ENCODE peak calls at places on chromosome 4, in nine cellular contexts. One of them, this sample, is unnamed.

GRCh38 chr4:186900232-186900900 is 176.7 kb upstream of the FAT1 start:
- DNase-seq in cardiac muscle cell: no peak
- DNase-seq in BE2C: no peak
- DNase-seq in left ventricle myocardium inferior: no peak
- DNase-seq in endothelial cell: no peak
- DNase-seq in IMR-90: peak; percentile 87
- DNase-seq in HCT116: no peak
- DNase-seq in epithelial cell of esophagus: peak; percentile 61
- DNase-seq in kidney epithelial cell: peak; percentile 53
- DNase-seq in this sample: no peak

GRCh38 chr4:87932718-87933136 is 42.8 kb upstream of the SPP1 start:
- DNase-seq in cardiac muscle cell: no peak
- DNase-seq in BE2C: no peak
- DNase-seq in left ventricle myocardium inferior: no peak
- DNase-seq in HCT116: no peak
- DNase-seq in IMR-90: no peak
- DNase-seq in kidney epithelial cell: no peak
- DNase-seq in endothelial cell: no peak
- DNase-seq in epithelial cell of esophagus: no peak
- DNase-seq in this sample: no peak

GRCh38 chr4:91207535-91207934 is 1080.3 kb downstream of the CCSER1 start:
- DNase-seq in kidney epithelial cell: no peak
- DNase-seq in HCT116: no peak
- DNase-seq in epithelial cell of esophagus: no peak
- DNase-seq in endothelial cell: no peak
- DNase-seq in BE2C: no peak
- DNase-seq in left ventricle myocardium inferior: no peak
- DNase-seq in cardiac muscle cell: no peak
- DNase-seq in IMR-90: no peak
- DNase-seq in this sample: no peak

GRCh38 chr4:41256131-41256739 is 493 bp upstream of the UCHL1 start:
- DNase-seq in cardiac muscle cell: peak; percentile 9
- DNase-seq in kidney epithelial cell: no peak
- DNase-seq in IMR-90: peak; percentile 74
- DNase-seq in HCT116: no peak
- DNase-seq in epithelial cell of esophagus: no peak
- DNase-seq in left ventricle myocardium inferior: no peak
- DNase-seq in BE2C: no peak
- DNase-seq in endothelial cell: peak; percentile 5
- DNase-seq in this sample: no peak

GRCh38 chr4:113738251-113738650 is 23.3 kb downstream of the CAMK2D start:
- DNase-seq in IMR-90: peak; percentile 83
- DNase-seq in epithelial cell of esophagus: no peak
- DNase-seq in kidney epithelial cell: no peak
- DNase-seq in endothelial cell: no peak
- DNase-seq in cardiac muscle cell: no peak
- DNase-seq in HCT116: no peak
- DNase-seq in BE2C: no peak
- DNase-seq in left ventricle myocardium inferior: no peak
- DNase-seq in this sample: no peak

GRCh38 chr4:7519638-7520373 is 85.1 kb upstream of the PSAPL1 start:
- DNase-seq in epithelial cell of esophagus: no peak
- DNase-seq in IMR-90: no peak
- DNase-seq in kidney epithelial cell: no peak
- DNase-seq in HCT116: no peak
- DNase-seq in endothelial cell: no peak
- DNase-seq in cardiac muscle cell: no peak
- DNase-seq in left ventricle myocardium inferior: no peak
- DNase-seq in BE2C: peak; percentile 86
- DNase-seq in this sample: no peak

GRCh38 chr4:90403781-90404180 is 276.6 kb downstream of the CCSER1 start:
- DNase-seq in left ventricle myocardium inferior: no peak
- DNase-seq in cardiac muscle cell: no peak
- DNase-seq in IMR-90: no peak
- DNase-seq in kidney epithelial cell: no peak
- DNase-seq in epithelial cell of esophagus: no peak
- DNase-seq in HCT116: no peak
- DNase-seq in endothelial cell: no peak
- DNase-seq in BE2C: no peak
- DNase-seq in this sample: no peak

GRCh38 chr4:135281230-135281629 is 1079.6 kb upstream of the PABPC4L start:
- DNase-seq in HCT116: no peak
- DNase-seq in endothelial cell: no peak
- DNase-seq in epithelial cell of esophagus: no peak
- DNase-seq in cardiac muscle cell: no peak
- DNase-seq in BE2C: no peak
- DNase-seq in left ventricle myocardium inferior: no peak
- DNase-seq in kidney epithelial cell: no peak
- DNase-seq in IMR-90: no peak
- DNase-seq in this sample: no peak

GRCh38 chr4:112238833-112239232 is 7.2 kb downstream of the AP1AR start:
- DNase-seq in cardiac muscle cell: no peak
- DNase-seq in BE2C: no peak
- DNase-seq in kidney epithelial cell: no peak
- DNase-seq in HCT116: no peak
- DNase-seq in endothelial cell: no peak
- DNase-seq in left ventricle myocardium inferior: no peak
- DNase-seq in IMR-90: no peak
- DNase-seq in epithelial cell of esophagus: no peak
- DNase-seq in this sample: no peak

GRCh38 chr4:141853091-141853734 is 216.8 kb downstream of the IL15 start:
- DNase-seq in kidney epithelial cell: peak; percentile 23
- DNase-seq in epithelial cell of esophagus: peak; percentile 73
- DNase-seq in left ventricle myocardium inferior: no peak
- DNase-seq in BE2C: no peak
- DNase-seq in endothelial cell: no peak
- DNase-seq in cardiac muscle cell: no peak
- DNase-seq in IMR-90: no peak
- DNase-seq in HCT116: no peak
- DNase-seq in this sample: peak; percentile 52

GRCh38 chr4:14994242-14994641 is 8.0 kb upstream of the CPEB2 start:
- DNase-seq in HCT116: no peak
- DNase-seq in left ventricle myocardium inferior: no peak
- DNase-seq in cardiac muscle cell: no peak
- DNase-seq in IMR-90: peak; percentile 31
- DNase-seq in BE2C: no peak
- DNase-seq in kidney epithelial cell: no peak
- DNase-seq in epithelial cell of esophagus: peak; percentile 87
- DNase-seq in endothelial cell: no peak
- DNase-seq in this sample: peak; percentile 13

GRCh38 chr4:40750461-40751258 is 905 bp downstream of the NSUN7 start:
- DNase-seq in left ventricle myocardium inferior: no peak
- DNase-seq in epithelial cell of esophagus: peak; percentile 8
- DNase-seq in IMR-90: no peak
- DNase-seq in endothelial cell: peak; percentile 24
- DNase-seq in cardiac muscle cell: peak; percentile 29
- DNase-seq in BE2C: no peak
- DNase-seq in HCT116: no peak
- DNase-seq in kidney epithelial cell: no peak
- DNase-seq in this sample: no peak

GRCh38 chr4:72858328-72858727 is 211.2 kb downstream of the COX18 start:
- DNase-seq in IMR-90: peak; percentile 79
- DNase-seq in endothelial cell: no peak
- DNase-seq in BE2C: no peak
- DNase-seq in kidney epithelial cell: peak; percentile 73
- DNase-seq in epithelial cell of esophagus: peak; percentile 60
- DNase-seq in HCT116: no peak
- DNase-seq in left ventricle myocardium inferior: no peak
- DNase-seq in cardiac muscle cell: no peak
- DNase-seq in this sample: peak; percentile 19

DNA sequence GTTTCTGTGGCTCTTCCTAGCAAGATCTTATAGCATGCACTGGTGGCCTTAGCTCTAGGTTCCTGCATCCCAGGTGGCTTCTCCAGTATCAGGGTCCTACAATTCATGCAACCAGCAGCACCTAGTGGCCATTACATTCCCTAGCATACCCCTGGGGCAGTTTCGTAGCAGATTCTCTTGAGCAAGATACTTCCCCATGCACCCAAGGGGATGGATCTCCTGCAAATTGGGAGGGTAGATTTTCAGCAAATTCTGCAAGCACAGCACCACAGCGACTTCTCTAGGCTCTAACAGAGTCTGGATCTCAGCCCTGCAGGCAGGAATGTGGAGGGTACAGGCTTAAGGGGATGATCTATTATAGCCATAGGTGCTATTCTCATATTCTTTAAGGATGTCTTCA is 13.1 kb upstream of the SLC9B1 start:
- DNase-seq in epithelial cell of esophagus: peak; percentile 63
- DNase-seq in left ventricle myocardium inferior: no peak
- DNase-seq in endothelial cell: peak; percentile 29
- DNase-seq in kidney epithelial cell: no peak
- DNase-seq in IMR-90: peak; percentile 32
- DNase-seq in cardiac muscle cell: peak; percentile 62
- DNase-seq in BE2C: peak; percentile 47
- DNase-seq in HCT116: peak; percentile 24
- DNase-seq in this sample: peak; percentile 12
- TF ChIP-seq CTCF in epithelial cell of esophagus: peak; percentile 53
- TF ChIP-seq CTCF in left ventricle myocardium inferior: peak; percentile 39
- TF ChIP-seq CTCF in endothelial cell: peak; percentile 52
- TF ChIP-seq CTCF in kidney epithelial cell: peak; percentile 72
- TF ChIP-seq CTCF in IMR-90: peak; percentile 40
- TF ChIP-seq CTCF in cardiac muscle cell: peak; percentile 63
- TF ChIP-seq CTCF in BE2C: peak; percentile 79
- TF ChIP-seq CTCF in HCT116: peak; percentile 74
- TF ChIP-seq CTCF in this sample: no peak

DNA sequence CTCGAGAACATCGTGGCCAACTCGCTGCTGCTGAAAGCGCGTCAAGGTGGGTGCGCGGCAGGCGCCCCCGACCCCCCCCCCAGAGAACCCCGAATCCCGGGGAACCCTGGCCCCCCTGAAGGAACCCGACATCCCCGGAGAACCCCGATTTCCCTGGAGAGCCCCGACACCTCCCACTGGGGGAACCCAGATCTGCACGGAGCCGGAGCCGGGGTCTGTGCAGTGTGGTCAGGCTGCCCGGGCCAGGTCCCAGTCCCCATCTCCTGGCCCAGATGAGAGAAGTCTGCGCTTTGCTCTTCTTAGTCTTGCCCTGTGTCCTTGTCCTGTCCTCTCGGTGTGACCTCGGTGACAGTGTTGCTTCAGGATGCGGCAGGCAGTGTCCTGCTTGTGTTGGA is 703 bp downstream of the GRK4 start:
- DNase-seq in left ventricle myocardium inferior: no peak
- DNase-seq in kidney epithelial cell: no peak
- DNase-seq in BE2C: no peak
- DNase-seq in epithelial cell of esophagus: no peak
- DNase-seq in HCT116: no peak
- DNase-seq in endothelial cell: no peak
- DNase-seq in IMR-90: no peak
- DNase-seq in cardiac muscle cell: no peak
- DNase-seq in this sample: no peak
- TF ChIP-seq CTCF in left ventricle myocardium inferior: no peak
- TF ChIP-seq CTCF in kidney epithelial cell: no peak
- TF ChIP-seq CTCF in BE2C: no peak
- TF ChIP-seq CTCF in epithelial cell of esophagus: no peak
- TF ChIP-seq CTCF in HCT116: no peak
- TF ChIP-seq CTCF in endothelial cell: no peak
- TF ChIP-seq CTCF in IMR-90: no peak
- TF ChIP-seq CTCF in cardiac muscle cell: no peak
- TF ChIP-seq CTCF in this sample: no peak

GRCh38 chr4:3851211-3851610 is 85.0 kb downstream of the ADRA2C start:
- DNase-seq in endothelial cell: no peak
- DNase-seq in epithelial cell of esophagus: peak; percentile 2
- DNase-seq in BE2C: no peak
- DNase-seq in cardiac muscle cell: no peak
- DNase-seq in left ventricle myocardium inferior: no peak
- DNase-seq in IMR-90: peak; percentile 17
- DNase-seq in kidney epithelial cell: no peak
- DNase-seq in HCT116: no peak
- DNase-seq in this sample: peak; percentile 16
- TF ChIP-seq CTCF in endothelial cell: no peak
- TF ChIP-seq CTCF in epithelial cell of esophagus: no peak
- TF ChIP-seq CTCF in BE2C: no peak
- TF ChIP-seq CTCF in cardiac muscle cell: no peak
- TF ChIP-seq CTCF in left ventricle myocardium inferior: no peak
- TF ChIP-seq CTCF in IMR-90: no peak
- TF ChIP-seq CTCF in kidney epithelial cell: no peak
- TF ChIP-seq CTCF in HCT116: no peak
- TF ChIP-seq CTCF in this sample: no peak

GRCh38 chr4:29085748-29086147 is 1634.4 kb upstream of the PCDH7 start:
- DNase-seq in cardiac muscle cell: no peak
- DNase-seq in endothelial cell: no peak
- DNase-seq in epithelial cell of esophagus: no peak
- DNase-seq in left ventricle myocardium inferior: no peak
- DNase-seq in kidney epithelial cell: no peak
- DNase-seq in HCT116: no peak
- DNase-seq in IMR-90: no peak
- DNase-seq in BE2C: no peak
- DNase-seq in this sample: no peak

GRCh38 chr4:29079260-29079659 is 1640.9 kb upstream of the PCDH7 start:
- DNase-seq in epithelial cell of esophagus: no peak
- DNase-seq in left ventricle myocardium inferior: no peak
- DNase-seq in kidney epithelial cell: no peak
- DNase-seq in cardiac muscle cell: no peak
- DNase-seq in endothelial cell: no peak
- DNase-seq in HCT116: no peak
- DNase-seq in IMR-90: no peak
- DNase-seq in BE2C: no peak
- DNase-seq in this sample: no peak

GRCh38 chr4:29082684-29083083 is 1637.5 kb upstream of the PCDH7 start:
- DNase-seq in endothelial cell: no peak
- DNase-seq in cardiac muscle cell: no peak
- DNase-seq in HCT116: no peak
- DNase-seq in kidney epithelial cell: no peak
- DNase-seq in left ventricle myocardium inferior: no peak
- DNase-seq in BE2C: no peak
- DNase-seq in epithelial cell of esophagus: peak; percentile 39
- DNase-seq in IMR-90: no peak
- DNase-seq in this sample: no peak

DNA sequence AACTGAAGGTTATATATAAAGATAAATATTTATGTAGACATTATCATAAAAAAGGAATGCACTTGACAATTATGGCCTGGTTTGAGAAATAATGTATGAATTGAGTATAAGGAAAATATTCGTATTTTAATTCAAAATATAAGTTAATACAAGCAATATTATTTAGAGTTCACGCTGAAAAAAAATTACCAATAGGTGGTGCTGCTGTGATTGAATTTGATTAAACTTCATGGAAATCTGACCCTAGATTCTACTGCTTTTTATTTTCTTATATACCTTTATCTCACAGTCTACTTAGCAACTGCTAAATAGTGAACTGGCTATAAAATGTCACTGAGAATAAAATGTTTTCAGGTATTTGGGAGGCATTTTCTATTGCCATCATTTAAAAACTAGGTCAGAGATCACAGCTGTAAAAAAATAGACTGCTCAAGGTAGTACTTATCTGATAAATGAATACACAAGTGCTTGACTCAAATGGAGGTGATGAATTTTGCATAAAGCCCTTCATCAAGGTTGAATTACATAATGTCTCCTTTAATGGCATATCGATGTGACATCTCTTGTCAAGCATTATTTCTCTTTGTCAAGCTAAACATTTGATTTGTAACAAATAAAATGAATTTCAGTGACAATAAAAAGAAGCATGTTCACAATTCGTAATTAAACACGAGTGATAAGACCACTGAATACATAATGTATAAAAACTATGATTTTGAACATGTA is 1638.8 kb upstream of the PCDH7 start:
- DNase-seq in endothelial cell: no peak
- DNase-seq in kidney epithelial cell: no peak
- DNase-seq in HCT116: peak; percentile 22
- DNase-seq in cardiac muscle cell: no peak
- DNase-seq in BE2C: no peak
- DNase-seq in IMR-90: peak; percentile 28
- DNase-seq in left ventricle myocardium inferior: no peak
- DNase-seq in epithelial cell of esophagus: peak; percentile 7
- DNase-seq in this sample: no peak
- TF ChIP-seq CTCF in endothelial cell: peak; percentile 48
- TF ChIP-seq CTCF in kidney epithelial cell: no peak
- TF ChIP-seq CTCF in HCT116: peak; percentile 29
- TF ChIP-seq CTCF in cardiac muscle cell: no peak
- TF ChIP-seq CTCF in BE2C: no peak
- TF ChIP-seq CTCF in IMR-90: peak; percentile 46
- TF ChIP-seq CTCF in left ventricle myocardium inferior: peak; percentile 22
- TF ChIP-seq CTCF in epithelial cell of esophagus: peak; percentile 20
- TF ChIP-seq CTCF in this sample: peak; percentile 29

This sample was measured in RWPE1.